ENCODE peak calls at places on chromosomes 16 and 17, in eight cellular contexts. E is HCT116, X is IMR-90, I is sigmoid colon, W is adrenal gland, L is ovary, P is stomach, Y is tibial nerve. D is an unnamed sample.
A peak's percentile ranks its signal among the peaks of the same experiment; 100 is the strongest.

GRCh38 chr17:58330997-58331814 is 2.6 kb upstream of the TSPOAP1 start:
- DNase-seq in E (no peak), X (no peak), I (no peak), W (no peak), L (peak; percentile 28), P (peak; percentile 45), Y (no peak), D (no peak)

GRCh38 chr17:33370384-33370783 is 77.3 kb upstream of the ASIC2 start:
- DNase-seq in E (no peak), X (no peak), I (no peak), W (no peak), L (no peak), P (no peak), Y (no peak), D (no peak)

GRCh38 chr16:57372372-57373116 is at the start of gene CX3CL1:
- DNase-seq in E (no peak), X (peak; percentile 39), I (peak; percentile 87), W (peak; percentile 73), L (peak; percentile 48), P (peak; percentile 40), Y (peak; percentile 14), D (no peak)

GRCh38 chr16:86219655-86220445 is 290.5 kb upstream of the FOXF1 start:
- DNase-seq in E (no peak), X (peak; percentile 73), I (peak; percentile 62), W (peak; percentile 23), L (no peak), P (peak; percentile 22), Y (no peak), D (no peak)

GRCh38 chr17:47714773-47715396 is 18.2 kb upstream of the TBX21 start:
- DNase-seq in E (no peak), X (no peak), I (no peak), W (no peak), L (no peak), P (no peak), Y (no peak), D (no peak)

GRCh38 chr16:50183316-50183715 is 30.2 kb downstream of the TENT4B start:
- DNase-seq in E (no peak), X (peak; percentile 78), I (no peak), W (no peak), L (no peak), P (no peak), Y (no peak), D (no peak)

GRCh38 chr16:89031715-89032659 is 55.0 kb upstream of the CBFA2T3 start:
- DNase-seq in E (no peak), X (no peak), I (no peak), W (peak; percentile 54), L (no peak), P (peak; percentile 37), Y (peak; percentile 28), D (no peak)

GRCh38 chr17:37430051-37430591 is 23.4 kb downstream of the TADA2A start:
- DNase-seq in E (no peak), X (peak; percentile 75), I (no peak), W (no peak), L (no peak), P (no peak), Y (no peak), D (no peak)

GRCh38 chr16:22195695-22196558 is 10.2 kb upstream of the EEF2K start:
- DNase-seq in E (peak; percentile 72), X (peak; percentile 87), I (peak; percentile 95), W (peak; percentile 98), L (peak; percentile 96), P (peak; percentile 94), Y (peak; percentile 95), D (no peak)

GRCh38 chr17:50144845-50145531 is 5.5 kb downstream of the PPP1R9B start:
- DNase-seq in E (no peak), X (no peak), I (no peak), W (peak; percentile 90), L (peak; percentile 38), P (peak; percentile 44), Y (no peak), D (no peak)

GRCh38 chr17:17352836-17353624 is 49.9 kb downstream of the NT5M start:
- DNase-seq in E (no peak), X (no peak), I (no peak), W (no peak), L (no peak), P (no peak), Y (no peak), D (no peak)

GRCh38 chr16:324451-325334 is 27.8 kb downstream of the AXIN1 start:
- DNase-seq in E (no peak), X (no peak), I (no peak), W (no peak), L (no peak), P (no peak), Y (no peak), D (no peak)

GRCh38 chr16:76235025-76235424 is 42.2 kb upstream of the CNTNAP4 start:
- DNase-seq in E (no peak), X (no peak), I (no peak), W (no peak), L (no peak), P (no peak), Y (no peak), D (no peak)

DNA sequence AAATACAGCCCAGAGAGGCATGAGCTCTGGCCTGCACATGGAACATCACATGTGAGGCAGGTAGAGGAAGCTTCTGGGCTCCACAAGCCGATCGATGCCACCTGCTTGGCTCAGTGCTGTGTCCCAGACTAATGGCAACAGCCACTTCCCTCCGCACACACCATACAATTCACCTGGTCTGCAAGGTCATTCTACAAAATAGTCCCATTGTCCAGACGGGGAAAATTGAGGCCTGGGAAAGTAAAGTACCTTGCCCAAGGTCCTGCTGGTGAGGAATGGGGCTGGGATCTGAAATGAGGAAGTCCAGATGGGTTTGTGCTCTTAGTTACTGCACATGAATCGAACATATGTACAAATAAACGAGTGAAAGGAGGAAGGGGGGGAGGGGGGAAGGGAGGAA is 88.0 kb downstream of the LITAF start:
- DNase-seq in E (no peak), X (no peak), I (no peak), W (no peak), L (no peak), P (no peak), Y (no peak), D (no peak)
- H3K27ac ChIP-seq in E (peak overlapping the region; percentile 87), X (no peak overlapping the region), I (no peak overlapping the region), W (peak overlapping the region; percentile 52), L (no peak overlapping the region), P (no peak overlapping the region), Y (no peak overlapping the region), D (peak overlapping the region; percentile 83)

DNA sequence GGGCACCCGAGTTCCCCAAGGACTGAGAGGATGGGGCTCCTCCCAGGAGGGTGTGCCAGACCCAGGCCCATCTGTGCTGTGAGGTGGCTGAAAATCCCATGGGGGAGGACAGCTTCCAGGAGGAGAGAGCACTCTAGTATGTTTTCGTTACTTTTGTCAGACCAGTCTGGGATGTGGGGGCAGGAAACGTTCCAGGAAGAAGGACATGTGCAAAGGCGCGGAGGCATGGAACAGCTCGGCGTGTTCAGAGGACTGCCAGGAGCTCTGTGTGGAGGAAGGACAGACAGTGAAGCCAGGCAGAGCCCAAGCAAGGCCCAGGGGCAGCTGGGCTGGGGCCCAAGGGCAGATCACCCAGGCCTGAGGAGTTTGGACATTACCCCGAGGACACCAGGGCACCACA is 7.0 kb downstream of the CA4 start:
- DNase-seq in E (no peak), X (no peak), I (no peak), W (no peak), L (no peak), P (no peak), Y (no peak), D (no peak)
- H3K4me1 ChIP-seq in E (peaks cover 8% of the 10 kb centered on the region), X (peaks cover 3% of the 10 kb centered on the region), I (peaks cover 2% of the 10 kb centered on the region), W (no peaks in the 10 kb centered on the region), L (no peaks in the 10 kb centered on the region), P (peaks cover 13% of the 10 kb centered on the region), Y (no peaks in the 10 kb centered on the region), D (peaks cover 4% of the 10 kb centered on the region)

GRCh38 chr17:39684369-39685043 is 3.4 kb downstream of the PGAP3 start:
- DNase-seq in E (no peak), X (no peak), I (no peak), W (no peak), L (no peak), P (no peak), Y (no peak), D (no peak)

GRCh38 chr17:39687101-39687545 is 734 bp downstream of the PGAP3 start:
- DNase-seq in E (no peak), X (no peak), I (no peak), W (no peak), L (no peak), P (no peak), Y (no peak), D (no peak)

GRCh38 chr17:39688475-39688835 is 598 bp upstream of the PGAP3 start:
- DNase-seq in E (no peak), X (peak; percentile 14), I (no peak), W (no peak), L (no peak), P (no peak), Y (no peak), D (no peak)

GRCh38 chr17:39688945-39689344 is 1.1 kb upstream of the PGAP3 start:
- DNase-seq in E (no peak), X (no peak), I (no peak), W (no peak), L (no peak), P (no peak), Y (no peak), D (no peak)

DNA sequence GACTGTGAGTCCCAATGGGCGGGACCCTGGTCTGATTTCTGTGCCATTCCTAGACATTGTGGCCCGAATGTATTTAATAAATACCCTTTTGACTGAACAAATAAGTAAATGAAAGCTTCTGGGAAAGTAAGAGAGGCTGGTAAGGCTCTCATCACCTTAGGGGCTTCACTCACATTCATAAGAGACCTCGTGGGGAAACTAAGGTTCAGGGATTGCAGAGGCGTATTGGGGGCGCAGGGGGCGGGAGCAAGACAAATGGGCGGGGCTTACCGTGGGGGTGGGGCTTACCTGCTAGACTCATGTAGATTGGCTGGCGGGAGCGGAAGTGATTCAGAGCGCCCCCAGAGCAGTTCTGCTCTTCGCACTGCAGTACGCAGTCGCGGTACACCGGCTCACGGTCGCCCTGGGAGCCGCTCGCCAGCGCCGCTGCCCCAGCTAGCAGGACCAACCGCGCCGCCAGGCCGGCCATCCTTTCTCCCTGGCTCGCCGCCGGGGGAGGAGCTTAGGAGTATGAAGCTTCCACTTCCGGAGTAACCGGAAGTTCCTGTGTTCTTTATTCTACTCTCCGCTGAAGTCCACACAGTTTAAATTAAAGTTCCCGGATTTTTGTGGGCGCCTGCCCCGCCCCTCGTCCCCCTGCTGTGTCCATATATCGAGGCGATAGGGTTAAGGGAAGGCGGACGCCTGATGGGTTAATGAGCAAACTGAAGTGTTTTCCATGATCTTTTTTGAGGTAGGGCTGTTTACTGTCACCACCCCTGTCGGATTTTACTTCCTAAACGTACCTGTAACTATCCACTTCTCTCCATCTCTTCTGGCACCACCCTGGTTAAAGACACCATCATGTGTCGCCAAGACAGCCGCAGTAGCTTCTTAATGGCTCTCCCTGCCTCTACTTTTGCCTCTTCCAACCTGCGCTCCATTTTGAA is at the start of gene PGAP3:
- DNase-seq in E (peak; percentile 91), X (peak; percentile 89), I (peak; percentile 92), W (peak; percentile 90), L (peak; percentile 89), P (peak; percentile 89), Y (peak; percentile 86), D (no peak)
- TF ChIP-seq POLR2A in E (no peak), X (peak; percentile 63), I (peak; percentile 50), W (no peak), L (peak; percentile 14), P (no peak), Y (peak; percentile 25), D (peak; percentile 65)

DNA sequence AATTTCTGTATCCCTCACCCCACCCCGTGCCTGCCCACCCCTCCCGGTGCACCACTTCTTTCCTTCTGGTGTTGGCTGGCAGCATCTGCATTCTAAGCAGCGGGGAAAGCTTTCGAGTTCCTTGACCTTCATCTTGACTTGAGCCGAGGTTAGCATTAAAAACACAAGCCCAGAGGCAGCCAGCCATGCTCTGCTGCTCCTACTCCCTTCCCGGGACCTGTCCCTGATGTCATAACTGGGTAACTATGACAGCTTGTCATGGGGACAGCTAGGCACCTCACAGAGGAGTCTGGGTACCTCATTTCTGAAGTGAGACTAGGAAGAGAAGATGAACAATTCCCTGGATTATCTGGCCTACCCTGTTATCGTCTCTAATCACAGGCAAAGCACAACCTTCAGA is at the start of gene CFAP97D1:
- DNase-seq in E (no peak), X (no peak), I (no peak), W (peak; percentile 53), L (no peak), P (no peak), Y (no peak), D (no peak)
- H3K27ac ChIP-seq in E (no peak within 1 kb of the TSS), X (peak within 1 kb of the TSS; percentile 66), I (peak within 1 kb of the TSS; percentile 99), W (peak within 1 kb of the TSS; percentile 98), L (peak within 1 kb of the TSS; percentile 99), P (peak within 1 kb of the TSS; percentile 99), Y (peak within 1 kb of the TSS; percentile 99), D (peak within 1 kb of the TSS; percentile 98)